ENCODE peak calls at places on chromosome 9, in five cellular contexts. N is activated B cell treated with CpG ODN at 0.5 μM for 24 hours, H is fibroblast of the aortic adventitia, A is bronchial epithelial cell, R is fibroblast of lung. Z is an unnamed sample.

GRCh38 chr9:35907732-35908483 is 1.4 kb upstream of the SPAAR start:
- DNase-seq in N (no peak), H (peak; percentile 91), A (peak; percentile 87), R (peak; percentile 94), Z (no peak)

GRCh38 chr9:98502976-98503325 is 205.8 kb downstream of the GABBR2 start:
- DNase-seq in N (no peak), H (peak; percentile 59), A (peak; percentile 31), R (peak; percentile 56), Z (no peak)

GRCh38 chr9:99130069-99130468 is 25.2 kb downstream of the TGFBR1 start:
- DNase-seq in N (no peak), H (no peak), A (peak; percentile 37), R (no peak), Z (no peak)

GRCh38 chr9:110260911-110261310 is 4.6 kb upstream of the TXN start:
- DNase-seq in N (no peak), H (no peak), A (no peak), R (no peak), Z (no peak)

GRCh38 chr9:1759009-1759408 is 256.1 kb upstream of the SMARCA2 start:
- DNase-seq in N (no peak), H (no peak), A (no peak), R (no peak), Z (no peak)

GRCh38 chr9:34988218-34989055 is 1.1 kb upstream of the DNAJB5 start:
- DNase-seq in N (no peak), H (no peak), A (peak; percentile 17), R (no peak), Z (no peak)

GRCh38 chr9:14349818-14350333 is 35.9 kb upstream of the NFIB start:
- DNase-seq in N (no peak), H (peak; percentile 38), A (no peak), R (no peak), Z (no peak)

GRCh38 chr9:92164490-92164889 is 49.3 kb upstream of the SPTLC1 start:
- DNase-seq in N (no peak), H (no peak), A (no peak), R (no peak), Z (no peak)

GRCh38 chr9:8653855-8654254 is 854.3 kb upstream of the DMAC1 start:
- DNase-seq in N (no peak), H (peak; percentile 45), A (no peak), R (no peak), Z (no peak)

GRCh38 chr9:118522093-118523028 is 818.2 kb downstream of the TLR4 start:
- DNase-seq in N (no peak), H (peak; percentile 61), A (peak; percentile 38), R (peak; percentile 55), Z (peak; percentile 30)

GRCh38 chr9:16329699-16330113 is 540.8 kb downstream of the BNC2 start:
- DNase-seq in N (no peak), H (peak; percentile 72), A (no peak), R (peak; percentile 90), Z (no peak)

GRCh38 chr9:106868565-106868964 is 5.6 kb downstream of the ZNF462 start:
- DNase-seq in N (no peak), H (peak; percentile 60), A (peak; percentile 48), R (no peak), Z (no peak)

GRCh38 chr9:115235221-115235620 is 117.3 kb upstream of the TNC start:
- DNase-seq in N (no peak), H (no peak), A (no peak), R (no peak), Z (no peak)

DNA sequence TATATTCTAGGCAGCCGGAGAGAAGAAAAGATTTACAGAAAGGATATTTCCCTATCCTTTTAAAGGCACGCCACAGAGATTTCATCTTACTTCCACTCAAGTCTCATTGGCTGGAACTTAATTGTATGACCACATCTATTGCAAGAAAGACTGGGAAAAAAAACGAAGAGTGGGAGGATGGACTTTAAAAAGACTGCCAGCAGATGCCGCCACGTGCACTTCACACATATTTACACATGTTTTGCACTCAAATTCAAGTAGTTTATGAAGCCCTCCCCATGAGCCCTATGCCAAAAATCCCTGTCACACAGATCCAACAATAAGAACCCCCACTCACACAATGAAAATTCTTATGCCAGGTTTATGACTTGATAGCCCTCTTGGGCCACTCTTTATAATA is 138.5 kb upstream of the TYRP1 start:
- DNase-seq in N (no peak), H (peak; percentile 9), A (peak; percentile 21), R (peak; percentile 3), Z (no peak)
- TF ChIP-seq CTCF in N (no peak), H (no peak), A (peak; percentile 13), R (peak; percentile 26), Z (peak; percentile 50)

DNA sequence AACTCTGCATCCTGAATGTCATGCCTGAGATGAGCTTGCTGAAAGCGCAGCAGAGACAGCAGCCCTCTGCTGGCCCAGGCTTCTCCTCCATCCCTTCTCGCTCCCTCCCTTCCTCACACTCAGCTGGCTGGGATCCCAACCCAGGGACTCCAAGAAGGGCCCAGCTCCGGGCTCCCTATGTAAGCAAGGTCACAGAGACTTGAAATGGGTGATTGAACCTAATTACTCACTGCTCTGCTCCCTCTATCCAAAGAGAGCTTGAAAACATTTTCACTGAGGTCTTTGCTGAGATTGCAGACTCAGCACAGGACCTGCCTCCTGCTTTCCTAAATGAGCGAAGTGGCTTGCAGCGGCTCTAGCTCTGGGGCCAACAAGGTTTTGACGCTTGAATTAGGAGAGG is 42.8 kb downstream of the RAPGEF1 start:
- DNase-seq in N (no peak), H (peak; percentile 34), A (no peak), R (peak; percentile 51), Z (no peak)
- TF ChIP-seq CTCF in N (no peak), H (peak; percentile 31), A (no peak), R (peak; percentile 55), Z (no peak)

DNA sequence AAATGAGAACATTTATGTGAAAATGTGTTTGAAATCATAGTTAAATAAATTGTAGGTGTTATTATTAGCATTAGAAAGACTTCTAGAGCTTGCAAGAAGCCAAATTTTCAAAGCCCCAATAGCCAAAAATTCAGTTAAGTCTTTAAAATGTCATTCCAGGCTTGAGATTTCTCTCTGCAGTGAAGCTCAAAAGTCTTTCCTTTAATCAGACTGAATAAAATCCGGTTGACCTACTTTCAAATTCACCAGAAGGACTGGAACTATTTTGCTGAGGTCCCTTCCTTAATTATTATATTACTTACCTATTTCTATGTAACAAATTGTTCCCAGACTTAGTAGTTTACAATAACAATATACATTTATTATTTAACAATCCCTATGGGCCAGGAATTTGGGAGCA is 112.2 kb upstream of the TRPM3 start:
- DNase-seq in N (no peak), H (no peak), A (no peak), R (no peak), Z (no peak)
- TF ChIP-seq CTCF in N (no peak), H (no peak), A (no peak), R (no peak), Z (no peak)

GRCh38 chr9:82606761-82607382 is 456.1 kb downstream of the RASEF start:
- DNase-seq in N (no peak), H (peak; percentile 90), A (peak; percentile 67), R (peak; percentile 62), Z (peak; percentile 31)
- TF ChIP-seq CTCF in N (peak; percentile 75), H (peak; percentile 70), A (peak; percentile 75), R (peak; percentile 68), Z (peak; percentile 72)

GRCh38 chr9:108478431-108478837 is 377.4 kb downstream of the ACTL7B start:
- DNase-seq in N (no peak), H (peak; percentile 99), A (peak; percentile 93), R (peak; percentile 97), Z (no peak)
- TF ChIP-seq CTCF in N (no peak), H (no peak), A (peak; percentile 5), R (peak; percentile 8), Z (no peak)

DNA sequence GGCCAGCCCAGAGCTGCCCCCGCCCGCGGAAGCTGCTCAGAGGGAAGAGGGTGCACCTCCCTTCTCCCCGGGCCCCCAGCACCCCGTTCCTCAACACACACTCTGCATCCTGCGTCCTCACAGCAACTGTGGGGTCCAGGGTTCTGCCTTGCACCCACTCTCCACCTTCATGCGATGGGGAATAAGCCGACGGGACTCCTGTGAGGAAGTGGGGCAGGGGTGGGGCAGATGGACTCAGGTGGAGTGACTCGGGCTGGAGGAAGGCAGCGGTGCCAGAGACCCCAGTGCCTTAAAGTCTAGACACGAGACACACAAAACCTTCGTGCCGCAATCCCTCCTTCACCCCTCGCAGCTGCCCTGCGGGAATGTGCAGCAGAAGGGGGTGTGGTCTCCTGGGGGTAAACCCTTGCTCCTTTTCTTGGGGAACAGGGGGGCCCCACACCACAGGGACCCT is 8.6 kb downstream of the BRD3 start:
- DNase-seq in N (peak; percentile 11), H (no peak), A (no peak), R (no peak), Z (peak; percentile 8)
- TF ChIP-seq CTCF in N (no peak), H (no peak), A (no peak), R (no peak), Z (no peak)

GRCh38 chr9:120445974-120446373 is 134.0 kb downstream of the CDK5RAP2 start:
- DNase-seq in N (no peak), H (no peak), A (no peak), R (no peak), Z (no peak)

GRCh38 chr9:120441446-120442279 is 138.3 kb downstream of the CDK5RAP2 start:
- DNase-seq in N (no peak), H (peak; percentile 94), A (peak; percentile 57), R (peak; percentile 98), Z (no peak)

GRCh38 chr9:120443976-120444375 is 136.0 kb downstream of the CDK5RAP2 start:
- DNase-seq in N (no peak), H (no peak), A (no peak), R (no peak), Z (no peak)

GRCh38 chr9:120442280-120442597 is 137.7 kb downstream of the CDK5RAP2 start:
- DNase-seq in N (no peak), H (no peak), A (no peak), R (no peak), Z (no peak)

DNA sequence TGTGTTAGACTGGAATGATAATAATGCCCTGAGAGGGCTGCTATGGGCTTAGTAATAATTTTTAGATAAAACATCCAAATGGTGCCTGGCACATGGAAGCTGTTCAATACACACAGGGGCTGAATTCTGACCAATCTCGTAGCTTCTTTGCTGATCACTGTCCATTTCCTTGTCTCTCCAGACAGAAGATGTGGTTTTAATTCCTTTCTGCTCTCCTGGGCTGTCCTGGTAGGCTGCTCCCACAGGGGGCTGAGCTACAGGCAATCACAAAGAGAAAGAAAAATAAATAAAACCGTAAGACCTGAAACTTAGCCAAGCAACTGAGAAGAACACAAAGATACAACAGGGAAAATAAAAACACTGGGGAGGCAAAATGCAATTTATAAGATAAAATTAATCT is 136.5 kb downstream of the CDK5RAP2 start:
- DNase-seq in N (no peak), H (peak; percentile 54), A (no peak), R (peak; percentile 91), Z (no peak)
- TF ChIP-seq CTCF in N (no peak), H (no peak), A (no peak), R (no peak), Z (no peak)

GRCh38 chr9:89319015-89319905 is 960 bp downstream of the SECISBP2 start:
- DNase-seq in N (no peak), H (no peak), A (no peak), R (no peak), Z (no peak)
- TF ChIP-seq CTCF in N (no peak), H (no peak), A (no peak), R (no peak), Z (peak; percentile 18)

GRCh38 chr9:129182625-129183494 is 4.8 kb upstream of the IER5L start:
- DNase-seq in N (no peak), H (peak; percentile 17), A (no peak), R (no peak), Z (peak; percentile 38)
- TF ChIP-seq CTCF in N (no peak), H (peak; percentile 41), A (peak; percentile 7), R (peak; percentile 33), Z (peak; percentile 64)

Z was measured in progenitor cell of endocrine pancreas.